ENCODE peak calls at places on chromosomes 6 and 20, in ten cellular contexts. L is neuronal stem cell; B is nephron progenitor cell; E is kidney glomerular epithelial cell; R is stimulated activated naive CD8-positive, alpha-beta T cell treated with anti-CD3 and anti-CD28 coated beads, Interleukin-15, Interleukin-2, amounts not matched to agents 100 U/mL and 50 U/mL, for 24 hours; K is KBM-7; T is NCI-H460; C is occipital lobe; M is ascending aorta; G is iPS DF 6.9. H is an unnamed sample.

GRCh38 chr6:111721677-111722219 is 116.1 kb upstream of the TRAF3IP2 start:
- DNase-seq in L (no peak), K (peak), C (no peak), B (peak), R (peak), M (no peak), G (no peak), T (peak), E (no peak), H (peak)

GRCh38 chr6:27893836-27894807 is 18.1 kb downstream of the OR2B2 start:
- DNase-seq in T (peak), C (peak), B (peak), M (peak), K (peak), E (peak), G (no peak), R (peak), L (peak), H (peak)

GRCh38 chr20:25148181-25148981 is 47.1 kb upstream of the ENTPD6 start:
- DNase-seq in M (no peak), T (no peak), E (no peak), R (peak), C (peak), B (no peak), K (peak), G (no peak), L (no peak), H (peak)

GRCh38 chr6:71197267-71197666 is 91.3 kb upstream of the OGFRL1 start:
- DNase-seq in E (no peak), R (no peak), B (no peak), G (no peak), L (no peak), C (no peak), M (no peak), T (no peak), K (no peak), H (no peak)

GRCh38 chr20:50379049-50379990 is 130.9 kb upstream of the PTPN1 start:
- DNase-seq in T (peak), B (no peak), M (peak), C (no peak), R (no peak), K (peak), L (no peak), G (no peak), E (no peak), H (peak)

GRCh38 chr6:89082439-89082838 is 1.9 kb downstream of the PNRC1 start:
- DNase-seq in B (no peak), R (no peak), M (no peak), E (peak), C (no peak), K (peak), T (no peak), L (no peak), G (no peak), H (no peak)

GRCh38 chr20:64024141-64024990 is 11.6 kb upstream of the C20orf204 start:
- DNase-seq in E (no peak), M (no peak), B (no peak), L (no peak), K (no peak), R (no peak), C (no peak), G (no peak), T (no peak), H (no peak)

GRCh38 chr6:165637591-165637990 is 25.4 kb downstream of the PDE10A start:
- DNase-seq in L (no peak), B (no peak), K (no peak), G (no peak), R (no peak), C (no peak), M (no peak), T (no peak), E (no peak), H (no peak)

GRCh38 chr20:1319462-1319861 is 9.5 kb downstream of the SDCBP2 start:
- DNase-seq in K (no peak), R (no peak), G (no peak), C (no peak), B (no peak), L (no peak), E (no peak), T (no peak), M (no peak), H (no peak)

GRCh38 chr6:11971154-11971553 is 41.0 kb upstream of the HIVEP1 start:
- DNase-seq in E (peak), M (no peak), C (no peak), R (no peak), L (no peak), G (no peak), T (no peak), K (no peak), B (no peak), H (peak)

GRCh38 chr6:77292564-77293546 is 170.4 kb downstream of the HTR1B start:
- DNase-seq in E (peak), M (no peak), C (no peak), R (no peak), K (peak), T (peak), G (no peak), B (no peak), L (no peak), H (peak)

H was measured in skeletal muscle cell.